ENCODE peak calls at places on chromosome 18, in eight cellular contexts. R is astrocyte of the spinal cord, C is epithelial cell of esophagus, T is upper lobe of right lung, J is GM12865, G is IMR-90, P is ovary, U is cardiac muscle cell. B is an unnamed sample.

GRCh38 chr18:46821856-46822711 is 65.2 kb upstream of the ST8SIA5 start:
- DNase-seq in R (no peak), C (no peak), T (no peak), J (no peak), G (no peak), P (no peak), U (no peak), B (no peak)

GRCh38 chr18:70296289-70296688 is 7.4 kb downstream of the SOCS6 start:
- DNase-seq in R (no peak), C (no peak), T (no peak), J (no peak), G (no peak), P (no peak), U (peak), B (no peak)

GRCh38 chr18:73150199-73150598 is 282.4 kb upstream of the NETO1 start:
- DNase-seq in R (no peak), C (no peak), T (no peak), J (no peak), G (no peak), P (no peak), U (no peak), B (no peak)

GRCh38 chr18:44246001-44246400 is 434.7 kb upstream of the SETBP1 start:
- DNase-seq in R (peak), C (peak), T (no peak), J (no peak), G (no peak), P (no peak), U (peak), B (no peak)

GRCh38 chr18:58682429-58683069 is 11.3 kb downstream of the MALT1 start:
- DNase-seq in R (peak), C (peak), T (no peak), J (no peak), G (peak), P (peak), U (peak), B (no peak)

GRCh38 chr18:50162486-50163304 is 32.3 kb downstream of the MYO5B start:
- DNase-seq in R (no peak), C (peak), T (no peak), J (no peak), G (no peak), P (no peak), U (no peak), B (no peak)

GRCh38 chr18:57898506-57899124 is 95.5 kb upstream of the ATP8B1 start:
- DNase-seq in R (peak), C (peak), T (no peak), J (no peak), G (peak), P (no peak), U (no peak), B (peak)

GRCh38 chr18:28045880-28046279 is 131.1 kb downstream of the CDH2 start:
- DNase-seq in R (no peak), C (no peak), T (no peak), J (no peak), G (peak), P (no peak), U (no peak), B (no peak)

GRCh38 chr18:4394700-4395099 is 60.4 kb downstream of the DLGAP1 start:
- DNase-seq in R (no peak), C (no peak), T (no peak), J (peak), G (no peak), P (no peak), U (no peak), B (no peak)

GRCh38 chr18:24019641-24020331 is 5.2 kb downstream of the TTC39C start:
- DNase-seq in R (peak), C (no peak), T (no peak), J (peak), G (no peak), P (no peak), U (no peak), B (no peak)

GRCh38 chr18:31546476-31546875 is 45.2 kb upstream of the TTR start:
- DNase-seq in R (peak), C (no peak), T (no peak), J (no peak), G (no peak), P (no peak), U (no peak), B (no peak)

GRCh38 chr18:57585846-57586242 is 658 bp downstream of the FECH start:
- DNase-seq in R (peak), C (peak), T (no peak), J (peak), G (no peak), P (peak), U (no peak), B (no peak)

GRCh38 chr18:2478662-2479061 is 92.6 kb downstream of the METTL4 start:
- DNase-seq in R (no peak), C (no peak), T (no peak), J (no peak), G (no peak), P (no peak), U (no peak), B (no peak)

GRCh38 chr18:21602302-21602592 is 1.7 kb upstream of the ESCO1 start:
- DNase-seq in R (no peak), C (no peak), T (no peak), J (peak), G (no peak), P (no peak), U (no peak), B (no peak)

GRCh38 chr18:2536493-2536892 is 34.8 kb downstream of the METTL4 start:
- DNase-seq in R (peak), C (peak), T (no peak), J (no peak), G (peak), P (no peak), U (no peak), B (no peak)

GRCh38 chr18:27778441-27778840 is 398.5 kb downstream of the CDH2 start:
- DNase-seq in R (peak), C (peak), T (no peak), J (no peak), G (peak), P (no peak), U (peak), B (no peak)

GRCh38 chr18:23121133-23121532 is 14.2 kb upstream of the CABLES1 start:
- DNase-seq in R (no peak), C (no peak), T (no peak), J (no peak), G (no peak), P (no peak), U (no peak), B (no peak)

GRCh38 chr18:44958450-44958849 is 277.8 kb downstream of the SETBP1 start:
- DNase-seq in R (no peak), C (peak), T (no peak), J (no peak), G (no peak), P (no peak), U (no peak), B (no peak)

GRCh38 chr18:33673689-33674088 is 95.7 kb downstream of the ASXL3 start:
- DNase-seq in R (no peak), C (peak), T (no peak), J (no peak), G (no peak), P (no peak), U (no peak), B (no peak)

GRCh38 chr18:51711298-51711889 is 513.9 kb upstream of the MEX3C start:
- DNase-seq in R (no peak), C (no peak), T (no peak), J (peak), G (no peak), P (no peak), U (no peak), B (no peak)

GRCh38 chr18:63307555-63308200 is 11.9 kb downstream of the BCL2 start:
- DNase-seq in R (no peak), C (no peak), T (no peak), J (no peak), G (no peak), P (no peak), U (no peak), B (no peak)

GRCh38 chr18:13524824-13525223 is 201.5 kb downstream of the FAM210A start:
- DNase-seq in R (no peak), C (no peak), T (no peak), J (no peak), G (no peak), P (no peak), U (no peak), B (no peak)

GRCh38 chr18:26459884-26460283 is 88.5 kb downstream of the KCTD1 start:
- DNase-seq in R (no peak), C (no peak), T (no peak), J (no peak), G (no peak), P (no peak), U (no peak), B (no peak)

GRCh38 chr18:32297851-32298250 is 108.0 kb downstream of the MEP1B start:
- DNase-seq in R (no peak), C (no peak), T (no peak), J (no peak), G (no peak), P (no peak), U (no peak), B (no peak)

GRCh38 chr18:68725341-68725740 is 10.4 kb upstream of the TMX3 start:
- DNase-seq in R (peak), C (no peak), T (no peak), J (no peak), G (peak), P (no peak), U (no peak), B (no peak)

GRCh38 chr18:49648326-49648725 is 86.5 kb downstream of the LIPG start:
- DNase-seq in R (no peak), C (no peak), T (no peak), J (no peak), G (no peak), P (no peak), U (no peak), B (no peak)

GRCh38 chr18:13797157-13797611 is 26.8 kb upstream of the MC5R start:
- DNase-seq in R (peak), C (peak), T (no peak), J (no peak), G (no peak), P (no peak), U (no peak), B (no peak)

GRCh38 chr18:26429535-26429934 is 118.8 kb downstream of the KCTD1 start:
- DNase-seq in R (peak), C (peak), T (no peak), J (no peak), G (peak), P (no peak), U (peak), B (peak)

GRCh38 chr18:73261923-73262322 is 394.1 kb upstream of the NETO1 start:
- DNase-seq in R (no peak), C (no peak), T (no peak), J (no peak), G (no peak), P (no peak), U (no peak), B (no peak)

GRCh38 chr18:22683786-22684185 is 249.3 kb upstream of the RBBP8 start:
- DNase-seq in R (no peak), C (no peak), T (no peak), J (no peak), G (no peak), P (no peak), U (no peak), B (no peak)

GRCh38 chr18:41752826-41753225 is 202.2 kb upstream of the PIK3C3 start:
- DNase-seq in R (no peak), C (peak), T (no peak), J (no peak), G (no peak), P (no peak), U (no peak), B (no peak)

GRCh38 chr18:76823574-76823973 is 1.2 kb downstream of the ZNF236 start:
- DNase-seq in R (peak), C (peak), T (peak), J (peak), G (peak), P (peak), U (peak), B (no peak)

DNA sequence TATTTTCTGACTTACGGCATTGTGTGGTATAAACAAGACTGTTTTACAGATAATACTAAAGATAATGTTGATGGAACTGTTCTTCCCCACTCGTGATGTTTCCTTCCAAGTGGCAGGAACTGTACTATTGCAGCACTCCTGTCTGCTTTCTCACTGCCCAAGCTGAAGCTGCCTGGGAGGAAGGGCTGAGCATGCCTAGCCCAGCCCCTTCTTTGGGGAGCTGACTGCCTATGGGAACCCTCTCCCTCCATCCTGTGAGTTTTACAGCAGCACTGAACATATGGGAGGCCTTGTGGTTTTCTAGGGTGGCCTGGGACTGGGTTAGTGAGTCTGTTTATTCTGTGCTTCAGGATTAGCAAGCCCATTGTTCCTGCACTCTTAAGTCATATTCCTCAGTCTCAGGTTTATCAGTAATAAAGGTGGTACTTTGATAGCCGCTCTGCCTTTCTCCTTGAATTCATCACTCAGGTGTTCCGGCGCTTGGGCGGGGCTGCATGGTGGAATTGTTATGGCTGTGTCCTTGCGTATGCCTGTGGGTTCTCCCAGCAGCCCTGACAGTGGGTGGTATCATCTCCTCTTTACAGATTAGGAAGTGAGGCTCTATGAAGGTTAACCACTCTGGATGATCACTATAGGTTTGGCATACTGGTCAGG is 379.7 kb downstream of the PTPRM start:
- DNase-seq in R (peak), C (peak), T (no peak), J (peak), G (peak), P (peak), U (peak), B (peak)
- H3K4me3 ChIP-seq in R (peak), C (peak), T (peak), J (no peak), G (peak), P (peak), U (peak), B (peak)

DNA sequence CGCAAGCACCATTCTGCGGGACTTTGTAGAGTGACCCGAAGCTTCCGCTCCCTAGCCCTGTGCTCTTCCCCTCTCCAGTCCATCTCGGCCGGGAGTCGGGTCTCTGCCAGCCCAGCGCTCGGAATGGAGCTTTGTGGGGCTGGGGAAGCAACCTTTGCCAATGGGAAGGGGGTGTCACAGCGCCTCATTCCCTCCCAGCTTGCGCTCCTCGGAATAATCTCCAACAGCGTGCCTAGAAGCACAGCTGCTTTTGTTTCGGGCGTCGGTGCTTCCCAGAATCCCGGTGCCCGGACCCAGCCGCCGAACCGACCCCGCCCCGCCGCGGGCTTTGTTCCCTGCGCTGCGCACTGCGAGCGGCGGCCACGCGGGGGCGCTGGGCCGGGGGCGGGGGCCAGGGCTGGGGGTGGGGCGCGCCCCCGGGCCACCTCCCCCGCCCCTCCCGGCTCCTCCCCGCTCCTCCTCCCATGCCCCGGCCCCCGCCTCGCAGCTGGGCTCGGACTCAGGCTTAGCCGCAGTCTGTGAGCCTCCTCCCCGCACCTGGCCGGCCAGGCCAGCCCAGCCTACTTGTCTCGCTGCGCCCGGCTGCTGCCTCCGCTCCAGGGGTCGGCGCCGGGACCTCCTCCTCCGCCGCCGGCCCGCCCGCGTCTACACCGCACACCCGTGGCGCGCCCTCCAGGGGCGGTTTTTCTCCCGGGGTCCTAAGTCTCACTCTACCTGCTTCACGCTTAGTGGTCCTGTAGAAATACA is 77.7 kb upstream of the SMAD2 start:
- DNase-seq in R (peak), C (peak), T (peak), J (peak), G (no peak), P (peak), U (peak), B (no peak)
- TF ChIP-seq CTCF in R (peak), C (peak), T (peak), J (peak), G (peak), P (no peak), U (peak), B (peak)

GRCh38 chr18:79507076-79507545 is 111.4 kb downstream of the NFATC1 start:
- DNase-seq in R (peak), C (no peak), T (peak), J (no peak), G (no peak), P (peak), U (peak), B (no peak)
- H3K4me3 ChIP-seq in R (no peak), C (peak), T (peak), J (no peak), G (no peak), P (peak), U (no peak), B (no peak)

DNA sequence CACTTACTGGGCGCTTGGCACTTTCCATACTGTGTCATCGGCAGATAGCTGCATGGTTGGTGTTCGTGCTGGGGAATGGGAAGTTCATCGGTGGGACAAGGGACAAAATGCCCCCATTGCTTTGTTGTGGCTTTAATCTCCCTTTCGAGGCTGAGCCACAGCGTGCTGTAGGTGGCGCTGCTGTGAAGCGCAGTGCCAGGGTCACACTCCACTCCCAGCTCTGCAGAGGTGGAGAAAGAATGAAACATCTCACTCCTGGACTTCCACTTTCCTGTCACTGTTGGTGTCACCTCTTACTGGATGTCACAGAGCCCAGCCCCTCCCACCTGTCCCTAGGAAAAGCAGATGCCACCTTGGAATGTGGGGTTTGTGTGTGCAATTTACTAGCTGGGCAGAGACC is 8.7 kb downstream of the TYMS start:
- DNase-seq in R (no peak), C (no peak), T (no peak), J (no peak), G (no peak), P (no peak), U (peak), B (no peak)
- TF ChIP-seq CTCF in R (peak), C (no peak), T (no peak), J (peak), G (peak), P (no peak), U (peak), B (peak)

GRCh38 chr18:55300469-55301195 is 287.4 kb downstream of the TCF4 start:
- DNase-seq in R (peak), C (no peak), T (no peak), J (peak), G (peak), P (no peak), U (no peak), B (peak)
- H3K4me3 ChIP-seq in R (no peak), C (no peak), T (no peak), J (peak), G (no peak), P (no peak), U (no peak), B (peak)

GRCh38 chr18:36757081-36757480 is 71.7 kb downstream of the TPGS2 start:
- DNase-seq in R (peak), C (peak), T (no peak), J (peak), G (peak), P (no peak), U (peak), B (peak)
- TF ChIP-seq CTCF in R (peak), C (peak), T (peak), J (peak), G (peak), P (peak), U (peak), B (peak)

GRCh38 chr18:35030234-35030989 is 10.8 kb upstream of the MAPRE2 start:
- DNase-seq in R (no peak), C (no peak), T (no peak), J (peak), G (no peak), P (no peak), U (no peak), B (no peak)

GRCh38 chr18:35028556-35028955 is 12.7 kb upstream of the MAPRE2 start:
- DNase-seq in R (no peak), C (no peak), T (no peak), J (no peak), G (no peak), P (no peak), U (no peak), B (no peak)

GRCh38 chr18:35029103-35029502 is 12.1 kb upstream of the MAPRE2 start:
- DNase-seq in R (peak), C (no peak), T (no peak), J (no peak), G (peak), P (peak), U (no peak), B (no peak)

GRCh38 chr18:35032113-35032512 is 9.1 kb upstream of the MAPRE2 start:
- DNase-seq in R (no peak), C (no peak), T (no peak), J (no peak), G (no peak), P (no peak), U (no peak), B (no peak)

GRCh38 chr18:35029770-35030169 is 11.4 kb upstream of the MAPRE2 start:
- DNase-seq in R (no peak), C (no peak), T (no peak), J (peak), G (no peak), P (no peak), U (no peak), B (no peak)
- H3K4me3 ChIP-seq in R (no peak), C (no peak), T (peak), J (peak), G (no peak), P (peak), U (no peak), B (no peak)